ENCODE peak calls at places on chromosomes 5 and 9, in four cellular contexts. Z is stimulated activated naive CD8-positive, alpha-beta T cell treated with anti-CD3 and anti-CD28 coated beads, Interleukin-15, amount 100 ng/mL, for 72 hours; N is activated T-cell treated with anti-CD3 and anti-CD28 coated beads for 1 hour; R is HTR-8/SVneo. J is an unnamed sample.

GRCh38 chr9:130897848-130898551 is 1.4 kb upstream of the QRFP start:
- DNase-seq in Z (no peak), R (no peak), N (no peak), J (no peak)

GRCh38 chr5:165397521-165397920 is 1892.1 kb downstream of the MAT2B start:
- DNase-seq in Z (no peak), N (no peak), R (no peak), J (no peak)

GRCh38 chr5:72160959-72161358 is 53.7 kb downstream of the MAP1B start:
- DNase-seq in N (no peak), R (no peak), Z (no peak), J (no peak)

GRCh38 chr5:134837530-134838181 is 8.1 kb upstream of the C5orf24 start:
- DNase-seq in Z (no peak), R (no peak), N (no peak), J (no peak)

GRCh38 chr5:122403965-122404364 is 91.9 kb downstream of the SNCAIP start:
- DNase-seq in R (no peak), Z (no peak), N (no peak), J (no peak)

GRCh38 chr5:173582198-173583092 is 34.0 kb downstream of the BOD1 start:
- DNase-seq in R (peak; percentile 18), N (no peak), Z (no peak), J (no peak)

GRCh38 chr9:106830527-106831140 is 32.3 kb upstream of the ZNF462 start:
- DNase-seq in Z (no peak), R (no peak), N (no peak), J (no peak)

GRCh38 chr5:151647320-151647861 is 39.3 kb downstream of the SPARC start:
- DNase-seq in R (no peak), N (no peak), Z (no peak), J (no peak)

GRCh38 chr9:127491516-127491915 is 40.2 kb downstream of the LRSAM1 start:
- DNase-seq in Z (no peak), R (no peak), N (no peak), J (no peak)

GRCh38 chr5:143318833-143319232 is 84.7 kb downstream of the NR3C1 start:
- DNase-seq in R (no peak), N (no peak), Z (no peak), J (no peak)

GRCh38 chr5:19241690-19242089 is 746.3 kb downstream of the CDH18 start:
- DNase-seq in N (no peak), Z (no peak), R (no peak), J (no peak)

GRCh38 chr5:51033215-51033614 is 350.0 kb upstream of the ISL1 start:
- DNase-seq in R (no peak), Z (no peak), N (no peak), J (no peak)

J was measured in brain pericyte.